ENCODE peak calls at places on chromosome 17, in ten cellular contexts. One of them, this sample, is unnamed.

GRCh38 chr17:7466318-7466643 is 13.2 kb downstream of the ZBTB4 start:
- DNase-seq in effector memory CD4-positive, alpha-beta T cell: no peak
- DNase-seq in PC-9: no peak
- DNase-seq in A549: no peak
- DNase-seq in upper lobe of right lung: no peak
- DNase-seq in Panc1: no peak
- DNase-seq in heart right ventricle: no peak
- DNase-seq in lung: no peak
- DNase-seq in SK-N-SH: no peak
- DNase-seq in heart left ventricle: no peak
- DNase-seq in this sample: no peak

GRCh38 chr17:63702223-63702577 is 2.3 kb upstream of the LIMD2 start:
- DNase-seq in effector memory CD4-positive, alpha-beta T cell: peak
- DNase-seq in PC-9: no peak
- DNase-seq in A549: no peak
- DNase-seq in upper lobe of right lung: peak
- DNase-seq in Panc1: no peak
- DNase-seq in heart right ventricle: no peak
- DNase-seq in lung: no peak
- DNase-seq in SK-N-SH: no peak
- DNase-seq in heart left ventricle: no peak
- DNase-seq in this sample: no peak

GRCh38 chr17:846901-847777 is 65.0 kb downstream of the MRM3 start:
- DNase-seq in effector memory CD4-positive, alpha-beta T cell: no peak
- DNase-seq in PC-9: no peak
- DNase-seq in A549: no peak
- DNase-seq in upper lobe of right lung: no peak
- DNase-seq in Panc1: no peak
- DNase-seq in heart right ventricle: no peak
- DNase-seq in lung: no peak
- DNase-seq in SK-N-SH: no peak
- DNase-seq in heart left ventricle: peak
- DNase-seq in this sample: no peak

GRCh38 chr17:66747561-66748275 is 87.2 kb upstream of the CACNG5 start:
- DNase-seq in effector memory CD4-positive, alpha-beta T cell: no peak
- DNase-seq in PC-9: no peak
- DNase-seq in A549: no peak
- DNase-seq in upper lobe of right lung: no peak
- DNase-seq in Panc1: no peak
- DNase-seq in heart right ventricle: no peak
- DNase-seq in lung: no peak
- DNase-seq in SK-N-SH: no peak
- DNase-seq in heart left ventricle: no peak
- DNase-seq in this sample: peak

GRCh38 chr17:81054308-81054707 is 19.4 kb downstream of the BAIAP2 start:
- DNase-seq in effector memory CD4-positive, alpha-beta T cell: no peak
- DNase-seq in PC-9: no peak
- DNase-seq in A549: no peak
- DNase-seq in upper lobe of right lung: no peak
- DNase-seq in Panc1: no peak
- DNase-seq in heart right ventricle: no peak
- DNase-seq in lung: no peak
- DNase-seq in SK-N-SH: no peak
- DNase-seq in heart left ventricle: no peak
- DNase-seq in this sample: no peak

GRCh38 chr17:49218941-49219913 is 8.7 kb downstream of the ABI3 start:
- DNase-seq in effector memory CD4-positive, alpha-beta T cell: peak
- DNase-seq in PC-9: no peak
- DNase-seq in A549: no peak
- DNase-seq in upper lobe of right lung: peak
- DNase-seq in Panc1: no peak
- DNase-seq in heart right ventricle: peak
- DNase-seq in lung: no peak
- DNase-seq in SK-N-SH: peak
- DNase-seq in heart left ventricle: peak
- DNase-seq in this sample: no peak

GRCh38 chr17:42908872-42909700 is 8.5 kb downstream of the G6PC1 start:
- DNase-seq in effector memory CD4-positive, alpha-beta T cell: no peak
- DNase-seq in PC-9: no peak
- DNase-seq in A549: no peak
- DNase-seq in upper lobe of right lung: no peak
- DNase-seq in Panc1: no peak
- DNase-seq in heart right ventricle: no peak
- DNase-seq in lung: no peak
- DNase-seq in SK-N-SH: no peak
- DNase-seq in heart left ventricle: no peak
- DNase-seq in this sample: no peak

GRCh38 chr17:47413872-47414271 is 90.1 kb downstream of the EFCAB13 start:
- DNase-seq in effector memory CD4-positive, alpha-beta T cell: no peak
- DNase-seq in PC-9: no peak
- DNase-seq in A549: no peak
- DNase-seq in upper lobe of right lung: no peak
- DNase-seq in Panc1: no peak
- DNase-seq in heart right ventricle: no peak
- DNase-seq in lung: no peak
- DNase-seq in SK-N-SH: no peak
- DNase-seq in heart left ventricle: no peak
- DNase-seq in this sample: no peak

GRCh38 chr17:28725660-28726395 is at the start of gene TLCD1:
- DNase-seq in effector memory CD4-positive, alpha-beta T cell: peak
- DNase-seq in PC-9: peak
- DNase-seq in A549: peak
- DNase-seq in upper lobe of right lung: peak
- DNase-seq in Panc1: no peak
- DNase-seq in heart right ventricle: peak
- DNase-seq in lung: peak
- DNase-seq in SK-N-SH: peak
- DNase-seq in heart left ventricle: peak
- DNase-seq in this sample: peak

GRCh38 chr17:43211123-43211479 is 574 bp upstream of the TMEM106A start:
- DNase-seq in effector memory CD4-positive, alpha-beta T cell: no peak
- DNase-seq in PC-9: no peak
- DNase-seq in A549: no peak
- DNase-seq in upper lobe of right lung: no peak
- DNase-seq in Panc1: no peak
- DNase-seq in heart right ventricle: no peak
- DNase-seq in lung: no peak
- DNase-seq in SK-N-SH: no peak
- DNase-seq in heart left ventricle: no peak
- DNase-seq in this sample: no peak

GRCh38 chr17:61294777-61295176 is 104.9 kb upstream of the TBX2 start:
- DNase-seq in effector memory CD4-positive, alpha-beta T cell: no peak
- DNase-seq in PC-9: no peak
- DNase-seq in A549: peak
- DNase-seq in upper lobe of right lung: no peak
- DNase-seq in Panc1: no peak
- DNase-seq in heart right ventricle: no peak
- DNase-seq in lung: no peak
- DNase-seq in SK-N-SH: no peak
- DNase-seq in heart left ventricle: no peak
- DNase-seq in this sample: peak

DNA sequence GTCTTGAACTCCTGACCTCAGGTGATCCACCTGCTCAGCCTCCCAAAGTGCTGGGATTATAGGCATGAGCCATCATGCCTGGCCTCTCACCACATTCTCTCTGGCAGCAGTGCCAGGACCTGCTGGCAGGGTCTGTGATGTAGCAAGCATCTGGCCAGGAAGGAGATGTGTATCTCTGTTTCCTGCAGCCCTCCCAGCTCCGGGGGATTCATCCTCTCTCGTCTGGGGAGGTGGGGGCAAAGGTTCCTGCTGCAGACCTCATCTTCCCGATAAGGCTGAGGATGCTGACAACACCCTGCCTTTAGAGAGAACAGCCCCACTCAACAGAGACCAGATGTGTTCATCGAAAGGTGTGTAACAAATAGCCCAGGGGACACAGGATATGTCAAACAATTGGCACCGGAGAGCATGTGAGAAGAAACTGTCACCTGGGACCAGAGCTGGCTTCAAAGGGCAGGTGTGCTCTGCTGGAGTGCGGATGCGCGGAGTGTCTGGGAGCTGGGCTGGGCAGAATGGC is 54.8 kb upstream of the SEC14L1 start:
- DNase-seq in effector memory CD4-positive, alpha-beta T cell: no peak
- DNase-seq in PC-9: no peak
- DNase-seq in A549: no peak
- DNase-seq in upper lobe of right lung: no peak
- DNase-seq in Panc1: no peak
- DNase-seq in heart right ventricle: no peak
- DNase-seq in lung: no peak
- DNase-seq in SK-N-SH: peak
- DNase-seq in heart left ventricle: no peak
- DNase-seq in this sample: no peak
- H3K4me3 ChIP-seq in effector memory CD4-positive, alpha-beta T cell: peak
- H3K4me3 ChIP-seq in PC-9: no peak
- H3K4me3 ChIP-seq in A549: no peak
- H3K4me3 ChIP-seq in upper lobe of right lung: no peak
- H3K4me3 ChIP-seq in Panc1: no peak
- H3K4me3 ChIP-seq in heart right ventricle: no peak
- H3K4me3 ChIP-seq in lung: no peak
- H3K4me3 ChIP-seq in SK-N-SH: peak
- H3K4me3 ChIP-seq in heart left ventricle: no peak
- H3K4me3 ChIP-seq in this sample: no peak

DNA sequence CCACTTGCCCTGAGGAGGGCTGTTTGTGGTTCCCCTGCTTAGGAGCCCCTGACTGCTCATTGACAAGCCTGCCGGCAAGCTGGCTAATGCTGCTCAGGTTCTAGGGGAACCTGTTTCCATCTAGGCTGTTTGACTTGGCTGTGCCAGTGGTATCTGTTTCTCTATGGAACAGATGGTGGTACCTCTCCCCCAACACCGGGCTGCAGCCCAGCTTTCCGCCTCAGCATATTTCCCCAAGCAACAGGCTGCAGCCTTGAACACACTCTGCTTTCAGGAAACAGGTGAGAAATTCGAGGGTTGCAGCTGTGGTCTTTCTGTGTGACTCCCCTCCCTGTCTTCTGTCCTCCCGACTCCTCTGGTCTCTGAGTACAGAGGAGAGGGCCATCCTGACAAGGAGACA is 132.3 kb downstream of the TMEM132E start:
- DNase-seq in effector memory CD4-positive, alpha-beta T cell: no peak
- DNase-seq in PC-9: no peak
- DNase-seq in A549: no peak
- DNase-seq in upper lobe of right lung: no peak
- DNase-seq in Panc1: no peak
- DNase-seq in heart right ventricle: no peak
- DNase-seq in lung: no peak
- DNase-seq in SK-N-SH: no peak
- DNase-seq in heart left ventricle: no peak
- DNase-seq in this sample: no peak
- H3K4me3 ChIP-seq in effector memory CD4-positive, alpha-beta T cell: no peak
- H3K4me3 ChIP-seq in PC-9: no peak
- H3K4me3 ChIP-seq in A549: no peak
- H3K4me3 ChIP-seq in upper lobe of right lung: no peak
- H3K4me3 ChIP-seq in Panc1: no peak
- H3K4me3 ChIP-seq in heart right ventricle: no peak
- H3K4me3 ChIP-seq in lung: no peak
- H3K4me3 ChIP-seq in SK-N-SH: no peak
- H3K4me3 ChIP-seq in heart left ventricle: no peak
- H3K4me3 ChIP-seq in this sample: no peak

GRCh38 chr17:39863918-39864746 is at the start of gene IKZF3:
- DNase-seq in effector memory CD4-positive, alpha-beta T cell: peak
- DNase-seq in PC-9: no peak
- DNase-seq in A549: peak
- DNase-seq in upper lobe of right lung: peak
- DNase-seq in Panc1: no peak
- DNase-seq in heart right ventricle: peak
- DNase-seq in lung: peak
- DNase-seq in SK-N-SH: peak
- DNase-seq in heart left ventricle: peak
- DNase-seq in this sample: peak

GRCh38 chr17:39866013-39866730 is 1.8 kb upstream of the ZPBP2 start:
- DNase-seq in effector memory CD4-positive, alpha-beta T cell: no peak
- DNase-seq in PC-9: no peak
- DNase-seq in A549: no peak
- DNase-seq in upper lobe of right lung: no peak
- DNase-seq in Panc1: no peak
- DNase-seq in heart right ventricle: no peak
- DNase-seq in lung: no peak
- DNase-seq in SK-N-SH: no peak
- DNase-seq in heart left ventricle: no peak
- DNase-seq in this sample: no peak

GRCh38 chr17:39861235-39861634 is 2.9 kb downstream of the IKZF3 start:
- DNase-seq in effector memory CD4-positive, alpha-beta T cell: no peak
- DNase-seq in PC-9: no peak
- DNase-seq in A549: no peak
- DNase-seq in upper lobe of right lung: no peak
- DNase-seq in Panc1: no peak
- DNase-seq in heart right ventricle: no peak
- DNase-seq in lung: no peak
- DNase-seq in SK-N-SH: no peak
- DNase-seq in heart left ventricle: no peak
- DNase-seq in this sample: no peak

GRCh38 chr17:39867084-39867890 is 715 bp upstream of the ZPBP2 start:
- DNase-seq in effector memory CD4-positive, alpha-beta T cell: no peak
- DNase-seq in PC-9: no peak
- DNase-seq in A549: no peak
- DNase-seq in upper lobe of right lung: no peak
- DNase-seq in Panc1: no peak
- DNase-seq in heart right ventricle: no peak
- DNase-seq in lung: no peak
- DNase-seq in SK-N-SH: no peak
- DNase-seq in heart left ventricle: no peak
- DNase-seq in this sample: no peak

GRCh38 chr17:39863244-39863917 is 731 bp downstream of the IKZF3 start:
- DNase-seq in effector memory CD4-positive, alpha-beta T cell: no peak
- DNase-seq in PC-9: no peak
- DNase-seq in A549: no peak
- DNase-seq in upper lobe of right lung: no peak
- DNase-seq in Panc1: no peak
- DNase-seq in heart right ventricle: no peak
- DNase-seq in lung: no peak
- DNase-seq in SK-N-SH: no peak
- DNase-seq in heart left ventricle: no peak
- DNase-seq in this sample: no peak
- H3K4me3 ChIP-seq in effector memory CD4-positive, alpha-beta T cell: peak
- H3K4me3 ChIP-seq in PC-9: peak
- H3K4me3 ChIP-seq in A549: peak
- H3K4me3 ChIP-seq in upper lobe of right lung: peak
- H3K4me3 ChIP-seq in Panc1: peak
- H3K4me3 ChIP-seq in heart right ventricle: no peak
- H3K4me3 ChIP-seq in lung: no peak
- H3K4me3 ChIP-seq in SK-N-SH: no peak
- H3K4me3 ChIP-seq in heart left ventricle: peak
- H3K4me3 ChIP-seq in this sample: no peak

DNA sequence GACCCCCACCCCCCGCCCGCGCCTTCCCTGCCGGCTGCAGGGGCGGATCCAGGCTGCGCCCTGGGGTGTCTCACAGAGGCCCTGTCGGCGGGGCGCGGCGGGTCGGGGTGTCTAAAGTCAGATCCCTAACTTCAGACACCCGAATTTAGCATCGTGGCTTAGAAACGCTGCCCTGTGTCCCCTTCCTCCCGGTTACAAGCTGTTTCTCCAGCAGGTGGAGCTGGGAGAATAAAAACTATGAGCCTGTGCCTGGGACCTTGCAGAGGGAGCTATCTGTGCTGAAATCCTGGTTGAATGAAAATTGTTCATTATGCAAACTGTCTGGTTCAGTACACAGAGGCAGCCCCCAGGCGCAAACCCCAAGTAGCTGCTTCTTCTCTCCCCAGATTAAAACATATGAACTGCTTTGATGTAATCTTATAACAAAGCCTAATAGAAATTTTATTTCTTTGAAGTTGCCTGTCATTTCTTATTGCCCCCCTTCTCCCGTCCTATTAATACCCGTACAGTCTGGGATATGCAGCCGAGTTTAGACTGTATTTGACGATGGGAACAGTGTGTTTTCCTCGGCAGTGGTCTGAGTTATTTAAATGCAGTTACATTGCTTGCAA is 79.0 kb downstream of the RPA1 start:
- DNase-seq in effector memory CD4-positive, alpha-beta T cell: no peak
- DNase-seq in PC-9: peak
- DNase-seq in A549: peak
- DNase-seq in upper lobe of right lung: no peak
- DNase-seq in Panc1: peak
- DNase-seq in heart right ventricle: no peak
- DNase-seq in lung: peak
- DNase-seq in SK-N-SH: peak
- DNase-seq in heart left ventricle: peak
- DNase-seq in this sample: peak
- H3K4me3 ChIP-seq in effector memory CD4-positive, alpha-beta T cell: peak
- H3K4me3 ChIP-seq in PC-9: no peak
- H3K4me3 ChIP-seq in A549: no peak
- H3K4me3 ChIP-seq in upper lobe of right lung: peak
- H3K4me3 ChIP-seq in Panc1: no peak
- H3K4me3 ChIP-seq in heart right ventricle: peak
- H3K4me3 ChIP-seq in lung: no peak
- H3K4me3 ChIP-seq in SK-N-SH: no peak
- H3K4me3 ChIP-seq in heart left ventricle: peak
- H3K4me3 ChIP-seq in this sample: peak

This sample was measured in cardiac fibroblast.